ENCODE peak calls at places on chromosomes 2 and 18, in ten cellular contexts. One of them, this sample, is unnamed.
A peak's percentile ranks its signal among the peaks of the same experiment; 100 is the strongest.

GRCh38 chr2:15791294-15791693 is 149.1 kb upstream of the MYCN start:
- DNase-seq in mucosa of descending colon: no peak
- DNase-seq in thyroid gland: no peak
- DNase-seq in ovary: no peak
- DNase-seq in lung: no peak
- DNase-seq in psoas muscle: no peak
- DNase-seq in PC-3: no peak
- DNase-seq in neural progenitor cell: no peak
- DNase-seq in neuronal stem cell: no peak
- DNase-seq in Panc1: no peak
- DNase-seq in this sample: no peak

GRCh38 chr18:26267350-26267749 is 41.1 kb downstream of the TAF4B start:
- DNase-seq in mucosa of descending colon: no peak
- DNase-seq in thyroid gland: no peak
- DNase-seq in ovary: no peak
- DNase-seq in lung: no peak
- DNase-seq in psoas muscle: no peak
- DNase-seq in PC-3: no peak
- DNase-seq in neural progenitor cell: no peak
- DNase-seq in neuronal stem cell: no peak
- DNase-seq in Panc1: no peak
- DNase-seq in this sample: no peak

GRCh38 chr18:12366379-12366778 is 10.6 kb downstream of the AFG3L2 start:
- DNase-seq in mucosa of descending colon: no peak
- DNase-seq in thyroid gland: no peak
- DNase-seq in ovary: no peak
- DNase-seq in lung: no peak
- DNase-seq in psoas muscle: no peak
- DNase-seq in PC-3: no peak
- DNase-seq in neural progenitor cell: no peak
- DNase-seq in neuronal stem cell: no peak
- DNase-seq in Panc1: no peak
- DNase-seq in this sample: no peak

GRCh38 chr2:215620528-215620927 is 184.7 kb upstream of the FN1 start:
- DNase-seq in mucosa of descending colon: no peak
- DNase-seq in thyroid gland: no peak
- DNase-seq in ovary: no peak
- DNase-seq in lung: no peak
- DNase-seq in psoas muscle: no peak
- DNase-seq in PC-3: no peak
- DNase-seq in neural progenitor cell: no peak
- DNase-seq in neuronal stem cell: no peak
- DNase-seq in Panc1: no peak
- DNase-seq in this sample: no peak

GRCh38 chr2:156031121-156031520 is 301.4 kb downstream of the NR4A2 start:
- DNase-seq in mucosa of descending colon: no peak
- DNase-seq in thyroid gland: no peak
- DNase-seq in ovary: no peak
- DNase-seq in lung: no peak
- DNase-seq in psoas muscle: no peak
- DNase-seq in PC-3: no peak
- DNase-seq in neural progenitor cell: no peak
- DNase-seq in neuronal stem cell: no peak
- DNase-seq in Panc1: no peak
- DNase-seq in this sample: no peak

GRCh38 chr18:77647472-77647871 is 397.8 kb downstream of the GALR1 start:
- DNase-seq in mucosa of descending colon: no peak
- DNase-seq in thyroid gland: no peak
- DNase-seq in ovary: no peak
- DNase-seq in lung: no peak
- DNase-seq in psoas muscle: no peak
- DNase-seq in PC-3: no peak
- DNase-seq in neural progenitor cell: no peak
- DNase-seq in neuronal stem cell: no peak
- DNase-seq in Panc1: no peak
- DNase-seq in this sample: no peak

GRCh38 chr2:58594175-58594574 is 353.1 kb upstream of the FANCL start:
- DNase-seq in mucosa of descending colon: no peak
- DNase-seq in thyroid gland: no peak
- DNase-seq in ovary: no peak
- DNase-seq in lung: no peak
- DNase-seq in psoas muscle: no peak
- DNase-seq in PC-3: peak; percentile 40
- DNase-seq in neural progenitor cell: peak; percentile 6
- DNase-seq in neuronal stem cell: no peak
- DNase-seq in Panc1: no peak
- DNase-seq in this sample: peak; percentile 48

GRCh38 chr2:75865083-75865482 is 154.4 kb upstream of the GCFC2 start:
- DNase-seq in mucosa of descending colon: no peak
- DNase-seq in thyroid gland: no peak
- DNase-seq in ovary: no peak
- DNase-seq in lung: no peak
- DNase-seq in psoas muscle: no peak
- DNase-seq in PC-3: no peak
- DNase-seq in neural progenitor cell: no peak
- DNase-seq in neuronal stem cell: no peak
- DNase-seq in Panc1: no peak
- DNase-seq in this sample: no peak

GRCh38 chr2:207482630-207483029 is 47.1 kb upstream of the CREB1 start:
- DNase-seq in mucosa of descending colon: no peak
- DNase-seq in thyroid gland: no peak
- DNase-seq in ovary: no peak
- DNase-seq in lung: no peak
- DNase-seq in psoas muscle: no peak
- DNase-seq in PC-3: peak; percentile 70
- DNase-seq in neural progenitor cell: no peak
- DNase-seq in neuronal stem cell: no peak
- DNase-seq in Panc1: no peak
- DNase-seq in this sample: no peak

GRCh38 chr2:173770936-173771678 is 194.1 kb downstream of the SP3 start:
- DNase-seq in mucosa of descending colon: no peak
- DNase-seq in thyroid gland: no peak
- DNase-seq in ovary: no peak
- DNase-seq in lung: no peak
- DNase-seq in psoas muscle: no peak
- DNase-seq in PC-3: no peak
- DNase-seq in neural progenitor cell: peak; percentile 61
- DNase-seq in neuronal stem cell: no peak
- DNase-seq in Panc1: no peak
- DNase-seq in this sample: no peak

GRCh38 chr18:23853448-23854210 is 160.9 kb upstream of the TTC39C start:
- DNase-seq in mucosa of descending colon: no peak
- DNase-seq in thyroid gland: no peak
- DNase-seq in ovary: no peak
- DNase-seq in lung: no peak
- DNase-seq in psoas muscle: no peak
- DNase-seq in PC-3: no peak
- DNase-seq in neural progenitor cell: no peak
- DNase-seq in neuronal stem cell: no peak
- DNase-seq in Panc1: no peak
- DNase-seq in this sample: no peak

GRCh38 chr2:129906139-129906860 is 73.2 kb upstream of the RAB6C start:
- DNase-seq in mucosa of descending colon: no peak
- DNase-seq in thyroid gland: no peak
- DNase-seq in ovary: no peak
- DNase-seq in lung: no peak
- DNase-seq in psoas muscle: no peak
- DNase-seq in PC-3: no peak
- DNase-seq in neural progenitor cell: no peak
- DNase-seq in neuronal stem cell: no peak
- DNase-seq in Panc1: no peak
- DNase-seq in this sample: no peak
- H3K4me1 ChIP-seq in mucosa of descending colon: no peaks in the 10 kb centered on the region
- H3K4me1 ChIP-seq in thyroid gland: no peaks in the 10 kb centered on the region
- H3K4me1 ChIP-seq in ovary: no peaks in the 10 kb centered on the region
- H3K4me1 ChIP-seq in lung: no peaks in the 10 kb centered on the region
- H3K4me1 ChIP-seq in psoas muscle: no peaks in the 10 kb centered on the region
- H3K4me1 ChIP-seq in PC-3: no peaks in the 10 kb centered on the region
- H3K4me1 ChIP-seq in neural progenitor cell: no peaks in the 10 kb centered on the region
- H3K4me1 ChIP-seq in neuronal stem cell: no peaks in the 10 kb centered on the region
- H3K4me1 ChIP-seq in Panc1: no peaks in the 10 kb centered on the region
- H3K4me1 ChIP-seq in this sample: no peaks in the 10 kb centered on the region

DNA sequence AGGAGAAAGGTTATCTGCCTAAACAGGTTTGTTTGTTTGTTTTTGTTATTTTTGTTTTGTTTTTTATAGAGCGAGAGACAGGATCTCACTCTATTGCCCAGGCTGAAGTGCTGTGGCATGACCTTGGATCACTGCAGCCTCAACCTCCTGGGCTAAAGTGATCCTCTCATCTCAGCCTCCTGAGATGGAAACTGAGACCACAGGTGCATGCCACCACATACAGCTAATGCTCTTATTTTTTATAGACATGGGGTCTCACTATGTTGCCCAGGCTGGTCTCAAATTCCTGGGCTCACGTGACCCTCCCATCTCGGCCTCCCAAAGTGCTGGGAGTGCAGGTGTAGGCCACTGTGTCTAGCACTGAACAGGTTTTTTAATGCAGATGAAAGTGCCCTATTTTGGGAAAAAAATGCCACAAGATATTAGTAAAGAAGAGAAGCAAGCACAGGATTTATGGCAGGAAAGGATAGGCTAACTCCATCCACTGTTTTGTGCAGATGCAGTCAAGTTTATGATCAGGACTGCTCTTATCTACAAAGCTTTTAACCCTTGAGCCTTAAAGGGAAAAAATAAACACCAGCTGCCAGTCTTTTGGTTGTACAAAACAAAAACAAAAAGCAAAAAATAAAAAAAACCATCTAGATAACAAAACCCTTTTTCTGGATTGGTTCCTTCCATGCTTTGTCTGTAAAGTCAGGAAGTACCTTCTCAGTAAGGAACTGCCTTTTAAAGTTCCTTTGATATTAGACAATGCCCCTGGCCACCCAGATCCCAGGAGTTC is 29.4 kb downstream of the MAP4K3 start:
- DNase-seq in mucosa of descending colon: no peak
- DNase-seq in thyroid gland: no peak
- DNase-seq in ovary: no peak
- DNase-seq in lung: no peak
- DNase-seq in psoas muscle: no peak
- DNase-seq in PC-3: no peak
- DNase-seq in neural progenitor cell: no peak
- DNase-seq in neuronal stem cell: no peak
- DNase-seq in Panc1: no peak
- DNase-seq in this sample: no peak
- H3K4me1 ChIP-seq in mucosa of descending colon: peaks cover 7% of the 10 kb centered on the region
- H3K4me1 ChIP-seq in thyroid gland: peaks cover 89% of the 10 kb centered on the region
- H3K4me1 ChIP-seq in ovary: peaks cover 20% of the 10 kb centered on the region
- H3K4me1 ChIP-seq in lung: peaks cover 15% of the 10 kb centered on the region
- H3K4me1 ChIP-seq in psoas muscle: peaks cover 93% of the 10 kb centered on the region
- H3K4me1 ChIP-seq in PC-3: peaks cover 41% of the 10 kb centered on the region
- H3K4me1 ChIP-seq in neural progenitor cell: peaks cover 16% of the 10 kb centered on the region
- H3K4me1 ChIP-seq in neuronal stem cell: no peaks in the 10 kb centered on the region
- H3K4me1 ChIP-seq in Panc1: peaks cover 49% of the 10 kb centered on the region
- H3K4me1 ChIP-seq in this sample: peaks cover 41% of the 10 kb centered on the region

GRCh38 chr2:217203086-217203485 is 343.2 kb upstream of the TNP1 start:
- DNase-seq in mucosa of descending colon: no peak
- DNase-seq in thyroid gland: no peak
- DNase-seq in ovary: no peak
- DNase-seq in lung: no peak
- DNase-seq in psoas muscle: no peak
- DNase-seq in PC-3: no peak
- DNase-seq in neural progenitor cell: no peak
- DNase-seq in neuronal stem cell: no peak
- DNase-seq in Panc1: no peak
- DNase-seq in this sample: no peak

GRCh38 chr2:217204358-217204757 is 344.5 kb upstream of the TNP1 start:
- DNase-seq in mucosa of descending colon: no peak
- DNase-seq in thyroid gland: no peak
- DNase-seq in ovary: no peak
- DNase-seq in lung: no peak
- DNase-seq in psoas muscle: no peak
- DNase-seq in PC-3: peak; percentile 56
- DNase-seq in neural progenitor cell: no peak
- DNase-seq in neuronal stem cell: no peak
- DNase-seq in Panc1: no peak
- DNase-seq in this sample: no peak

GRCh38 chr2:217207387-217208010 is 347.6 kb upstream of the TNP1 start:
- DNase-seq in mucosa of descending colon: no peak
- DNase-seq in thyroid gland: no peak
- DNase-seq in ovary: no peak
- DNase-seq in lung: no peak
- DNase-seq in psoas muscle: no peak
- DNase-seq in PC-3: no peak
- DNase-seq in neural progenitor cell: no peak
- DNase-seq in neuronal stem cell: no peak
- DNase-seq in Panc1: no peak
- DNase-seq in this sample: no peak

GRCh38 chr2:217206326-217206725 is 346.5 kb upstream of the TNP1 start:
- DNase-seq in mucosa of descending colon: no peak
- DNase-seq in thyroid gland: no peak
- DNase-seq in ovary: no peak
- DNase-seq in lung: no peak
- DNase-seq in psoas muscle: no peak
- DNase-seq in PC-3: peak; percentile 14
- DNase-seq in neural progenitor cell: no peak
- DNase-seq in neuronal stem cell: no peak
- DNase-seq in Panc1: no peak
- DNase-seq in this sample: no peak

GRCh38 chr2:217208867-217209266 is 349.0 kb upstream of the TNP1 start:
- DNase-seq in mucosa of descending colon: no peak
- DNase-seq in thyroid gland: no peak
- DNase-seq in ovary: no peak
- DNase-seq in lung: no peak
- DNase-seq in psoas muscle: no peak
- DNase-seq in PC-3: no peak
- DNase-seq in neural progenitor cell: no peak
- DNase-seq in neuronal stem cell: no peak
- DNase-seq in Panc1: no peak
- DNase-seq in this sample: no peak
- H3K4me1 ChIP-seq in mucosa of descending colon: no peaks in the 10 kb centered on the region
- H3K4me1 ChIP-seq in thyroid gland: no peaks in the 10 kb centered on the region
- H3K4me1 ChIP-seq in ovary: no peaks in the 10 kb centered on the region
- H3K4me1 ChIP-seq in lung: no peaks in the 10 kb centered on the region
- H3K4me1 ChIP-seq in psoas muscle: peaks cover 15% of the 10 kb centered on the region
- H3K4me1 ChIP-seq in PC-3: no peaks in the 10 kb centered on the region
- H3K4me1 ChIP-seq in neural progenitor cell: peaks cover 3% of the 10 kb centered on the region
- H3K4me1 ChIP-seq in neuronal stem cell: no peaks in the 10 kb centered on the region
- H3K4me1 ChIP-seq in Panc1: no peaks in the 10 kb centered on the region
- H3K4me1 ChIP-seq in this sample: peaks cover 24% of the 10 kb centered on the region

DNA sequence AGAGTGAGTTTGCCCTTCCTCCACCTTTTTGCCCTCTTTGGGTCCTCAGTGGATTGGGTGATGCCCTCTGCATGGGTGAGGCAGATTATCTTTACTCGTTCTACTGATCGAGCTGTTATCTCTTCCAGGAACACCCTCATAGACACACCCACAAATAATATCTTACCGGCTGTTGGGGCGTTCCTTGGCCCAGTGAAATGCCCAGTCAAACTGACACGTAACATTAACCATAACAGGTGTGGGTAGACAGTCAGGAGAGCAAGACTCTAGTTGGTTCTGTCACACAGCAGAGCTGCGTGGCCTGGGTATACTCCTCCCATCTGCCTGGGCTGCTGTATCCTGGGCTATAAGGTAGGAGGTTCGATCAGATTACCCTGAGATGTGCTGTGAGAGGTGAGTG is 144.1 kb downstream of the AGAP1 start:
- DNase-seq in mucosa of descending colon: peak; percentile 35
- DNase-seq in thyroid gland: no peak
- DNase-seq in ovary: no peak
- DNase-seq in lung: no peak
- DNase-seq in psoas muscle: no peak
- DNase-seq in PC-3: no peak
- DNase-seq in neural progenitor cell: no peak
- DNase-seq in neuronal stem cell: no peak
- DNase-seq in Panc1: no peak
- DNase-seq in this sample: no peak
- H3K4me1 ChIP-seq in mucosa of descending colon: peaks cover 12% of the 10 kb centered on the region
- H3K4me1 ChIP-seq in thyroid gland: peaks cover 40% of the 10 kb centered on the region
- H3K4me1 ChIP-seq in ovary: peaks cover 6% of the 10 kb centered on the region
- H3K4me1 ChIP-seq in lung: peaks cover 16% of the 10 kb centered on the region
- H3K4me1 ChIP-seq in psoas muscle: peaks cover 35% of the 10 kb centered on the region
- H3K4me1 ChIP-seq in PC-3: no peaks in the 10 kb centered on the region
- H3K4me1 ChIP-seq in neural progenitor cell: peaks cover 44% of the 10 kb centered on the region
- H3K4me1 ChIP-seq in neuronal stem cell: peaks cover 18% of the 10 kb centered on the region
- H3K4me1 ChIP-seq in Panc1: no peaks in the 10 kb centered on the region
- H3K4me1 ChIP-seq in this sample: peaks cover 4% of the 10 kb centered on the region

This sample was measured in HAP-1.